ENCODE peak calls at places on chromosomes 7 and 10, in eight cellular contexts. W is PC-9; Q is stomach; R is effector memory CD4-positive, alpha-beta T cell; D is H1; S is fibroblast of lung; Z is HCT116; Y is lower lobe of right lung. K is an unnamed sample.

GRCh38 chr10:97188234-97188847 is 2.6 kb upstream of the SLIT1 start:
- DNase-seq in Y (no peak), Q (no peak), D (no peak), Z (no peak), R (no peak), W (no peak), S (no peak), K (no peak)

GRCh38 chr7:100553032-100553431 is 14.0 kb downstream of the AGFG2 start:
- DNase-seq in D (no peak), W (no peak), S (no peak), Z (no peak), Y (no peak), R (no peak), Q (no peak), K (no peak)

GRCh38 chr7:76206633-76207032 is 4.9 kb downstream of the SRRM3 start:
- DNase-seq in Q (no peak), R (no peak), Y (no peak), W (no peak), S (peak; percentile 36), Z (no peak), D (no peak), K (no peak)

GRCh38 chr10:44391981-44392380 is 7.1 kb upstream of the CXCL12 start:
- DNase-seq in W (no peak), R (no peak), Q (no peak), S (no peak), Y (no peak), Z (no peak), D (no peak), K (no peak)

GRCh38 chr10:5619366-5620211 is 46.8 kb downstream of the ASB13 start:
- DNase-seq in W (no peak), S (peak; percentile 68), D (no peak), Y (peak; percentile 17), Z (no peak), R (no peak), Q (no peak), K (no peak)

GRCh38 chr10:14588084-14588937 is 186.4 kb downstream of the FAM107B start:
- DNase-seq in Q (no peak), Z (no peak), R (peak; percentile 45), S (peak; percentile 96), W (peak; percentile 94), D (no peak), Y (no peak), K (peak; percentile 53)

GRCh38 chr7:128351296-128352123 is 7.8 kb upstream of the RBM28 start:
- DNase-seq in D (no peak), Q (no peak), R (no peak), Z (no peak), Y (no peak), S (no peak), W (no peak), K (peak; percentile 29)

GRCh38 chr10:71279590-71280170 is 39.4 kb upstream of the SLC29A3 start:
- DNase-seq in R (no peak), Q (no peak), D (no peak), Z (no peak), W (no peak), S (no peak), Y (no peak), K (no peak)

GRCh38 chr7:95089916-95090315 is 182.5 kb downstream of the PPP1R9A start:
- DNase-seq in Z (no peak), R (no peak), S (no peak), D (no peak), W (no peak), Y (no peak), Q (no peak), K (no peak)

GRCh38 chr7:140176271-140176701 is 497 bp downstream of the KDM7A start:
- DNase-seq in W (no peak), Z (no peak), Y (peak; percentile 50), Q (peak; percentile 27), D (no peak), R (no peak), S (peak; percentile 6), K (no peak)

GRCh38 chr10:99908512-99908911 is 101.2 kb downstream of the DNMBP start:
- DNase-seq in Y (no peak), S (peak; percentile 28), Q (no peak), W (no peak), Z (no peak), D (no peak), R (no peak), K (no peak)

GRCh38 chr7:117750612-117751563 is 122.4 kb downstream of the CTTNBP2 start:
- DNase-seq in D (no peak), R (no peak), W (no peak), S (peak; percentile 23), Z (no peak), Y (no peak), Q (no peak), K (no peak)

GRCh38 chr10:126001579-126001978 is 105.2 kb downstream of the FANK1 start:
- DNase-seq in Q (no peak), Y (no peak), R (no peak), Z (no peak), S (peak; percentile 29), W (no peak), D (no peak), K (no peak)

GRCh38 chr7:141158562-141158961 is 84.7 kb downstream of the TMEM178B start:
- DNase-seq in R (no peak), D (no peak), S (peak; percentile 100), Y (no peak), W (peak; percentile 71), Z (peak; percentile 38), Q (no peak), K (no peak)

GRCh38 chr7:155509725-155510551 is 36.4 kb downstream of the CNPY1 start:
- DNase-seq in Y (no peak), R (no peak), D (peak; percentile 63), W (no peak), Q (no peak), S (no peak), Z (no peak), K (no peak)

GRCh38 chr10:1142596-1142995 is 86.4 kb downstream of the WDR37 start:
- DNase-seq in W (no peak), Z (no peak), Q (no peak), R (no peak), S (no peak), D (no peak), Y (no peak), K (no peak)

GRCh38 chr10:61135276-61135721 is 191.3 kb upstream of the RHOBTB1 start:
- DNase-seq in Q (no peak), W (no peak), R (no peak), D (no peak), S (no peak), Z (no peak), Y (no peak), K (no peak)

GRCh38 chr7:73899731-73900142 is 38.8 kb downstream of the TMEM270 start:
- DNase-seq in Z (no peak), Y (no peak), S (peak; percentile 87), Q (peak; percentile 35), W (peak; percentile 63), R (no peak), D (no peak), K (no peak)

GRCh38 chr10:91367127-91367531 is 43.0 kb upstream of the HECTD2 start:
- DNase-seq in R (no peak), Y (no peak), Q (no peak), W (no peak), D (no peak), Z (no peak), S (no peak), K (no peak)
- H3K4me1 ChIP-seq in R (no peaks in the 10 kb centered on the region), Y (no peaks in the 10 kb centered on the region), Q (no peaks in the 10 kb centered on the region), W (no peaks in the 10 kb centered on the region), D (no peaks in the 10 kb centered on the region), Z (no peaks in the 10 kb centered on the region), S (no peaks in the 10 kb centered on the region), K (no peaks in the 10 kb centered on the region)

GRCh38 chr10:95277201-95277570 is 13.6 kb downstream of the PDLIM1 start:
- DNase-seq in W (no peak), S (no peak), Y (no peak), Q (no peak), R (no peak), D (no peak), Z (no peak), K (no peak)
- H3K4me1 ChIP-seq in W (peaks cover 22% of the 10 kb centered on the region), S (peaks cover 38% of the 10 kb centered on the region), Y (peaks cover 87% of the 10 kb centered on the region), Q (peaks cover 93% of the 10 kb centered on the region), R (no peaks in the 10 kb centered on the region), D (peaks cover 2% of the 10 kb centered on the region), Z (peaks cover 29% of the 10 kb centered on the region), K (no peaks in the 10 kb centered on the region)

GRCh38 chr7:32047075-32047474 is 23.1 kb downstream of the PDE1C start:
- DNase-seq in D (no peak), Z (no peak), W (no peak), S (no peak), Q (no peak), R (no peak), Y (no peak), K (no peak)

GRCh38 chr7:32045228-32045627 is 25.0 kb downstream of the PDE1C start:
- DNase-seq in Z (no peak), W (no peak), Q (no peak), S (no peak), R (no peak), Y (no peak), D (no peak), K (no peak)

GRCh38 chr7:32042900-32043299 is 27.3 kb downstream of the PDE1C start:
- DNase-seq in R (no peak), Z (no peak), D (no peak), Y (no peak), Q (no peak), W (no peak), S (no peak), K (no peak)

GRCh38 chr7:32044739-32045138 is 25.5 kb downstream of the PDE1C start:
- DNase-seq in R (no peak), Q (no peak), D (no peak), S (no peak), Z (no peak), W (no peak), Y (no peak), K (no peak)

DNA sequence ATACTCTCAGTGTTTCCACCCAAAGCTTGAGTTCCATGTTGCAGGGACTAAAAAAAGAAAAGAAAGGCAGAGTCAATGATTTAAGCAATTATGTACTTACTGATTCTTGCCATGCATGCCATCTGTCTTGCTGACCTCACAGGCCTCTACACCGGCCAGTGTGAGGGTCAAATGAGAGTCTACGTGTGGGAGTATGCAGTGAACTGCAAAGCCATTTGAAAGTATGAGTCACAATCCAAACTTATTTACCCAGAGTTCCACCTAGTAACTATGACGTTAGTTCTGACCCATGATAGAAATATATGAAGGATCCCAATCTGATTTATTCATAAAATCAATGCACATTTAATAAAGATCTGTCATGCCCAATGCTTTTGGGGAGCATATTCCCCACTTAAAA is 26.5 kb downstream of the PDE1C start:
- DNase-seq in Z (no peak), D (no peak), W (no peak), R (no peak), Y (no peak), Q (no peak), S (peak; percentile 92), K (no peak)
- H3K4me1 ChIP-seq in Z (no peaks in the 10 kb centered on the region), D (peaks cover 6% of the 10 kb centered on the region), W (no peaks in the 10 kb centered on the region), R (no peaks in the 10 kb centered on the region), Y (no peaks in the 10 kb centered on the region), Q (peaks cover 14% of the 10 kb centered on the region), S (no peaks in the 10 kb centered on the region), K (no peaks in the 10 kb centered on the region)

DNA sequence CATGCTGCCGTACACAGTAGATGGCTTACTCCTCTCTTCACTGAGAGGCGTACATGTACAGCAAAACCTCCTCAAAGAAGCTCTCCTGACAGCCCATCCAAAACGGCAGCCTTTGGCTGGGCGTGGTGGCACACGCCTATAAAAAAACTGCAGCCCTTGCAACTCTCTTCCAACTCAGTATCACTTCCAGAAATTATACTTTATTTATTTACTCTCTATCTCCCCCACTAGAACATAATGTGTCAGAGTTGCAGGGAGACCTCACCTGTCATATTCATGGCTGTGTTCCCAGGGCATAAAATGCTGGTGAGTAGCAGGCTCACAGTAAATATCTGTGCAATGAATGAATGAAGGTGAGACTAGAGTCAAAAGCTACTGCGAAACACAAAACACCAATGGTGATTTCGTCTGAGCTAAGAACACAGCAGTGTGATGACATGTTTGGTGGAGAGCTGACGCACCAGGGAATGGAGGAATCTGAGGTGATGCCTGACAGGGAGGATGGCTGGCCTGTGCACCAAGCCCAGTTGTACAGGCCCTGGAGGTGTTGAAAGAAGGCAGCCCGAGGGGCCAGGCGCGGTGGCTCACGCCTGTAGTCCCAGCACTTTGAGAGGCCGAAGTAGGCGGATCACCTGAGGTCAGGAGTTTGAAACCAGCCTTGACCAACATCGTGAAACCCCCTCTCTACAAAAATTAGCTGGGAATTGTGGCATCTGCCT is 55.3 kb downstream of the COBL start:
- DNase-seq in D (no peak), Z (no peak), W (no peak), R (no peak), S (no peak), Q (no peak), Y (no peak), K (no peak)
- H3K4me1 ChIP-seq in D (peaks cover 6% of the 10 kb centered on the region), Z (peaks cover 19% of the 10 kb centered on the region), W (peaks cover 36% of the 10 kb centered on the region), R (no peaks in the 10 kb centered on the region), S (no peaks in the 10 kb centered on the region), Q (peaks cover 52% of the 10 kb centered on the region), Y (peaks cover 10% of the 10 kb centered on the region), K (no peaks in the 10 kb centered on the region)

K was measured in CD4-positive, alpha-beta memory T cell.